ENCODE peak calls at places on chromosomes 7 and 10, in eight cellular contexts. One of them, this sample, is unnamed.

GRCh38 chr10:132407846-132408278 is 10.9 kb downstream of the PWWP2B start:
- DNase-seq in adrenal gland: peak
- DNase-seq in heart left ventricle: no peak
- DNase-seq in stomach: peak
- DNase-seq in GM12878: no peak
- DNase-seq in breast epithelium: peak
- DNase-seq in A549: no peak
- DNase-seq in transverse colon: peak
- DNase-seq in this sample: no peak

GRCh38 chr7:2510909-2511768 is 8.4 kb upstream of the LFNG start:
- DNase-seq in GM12878: no peak
- DNase-seq in transverse colon: peak
- DNase-seq in adrenal gland: no peak
- DNase-seq in heart left ventricle: no peak
- DNase-seq in breast epithelium: no peak
- DNase-seq in A549: no peak
- DNase-seq in stomach: peak
- DNase-seq in this sample: no peak

GRCh38 chr7:127390186-127390816 is 2.2 kb downstream of the ZNF800 start:
- DNase-seq in breast epithelium: no peak
- DNase-seq in heart left ventricle: no peak
- DNase-seq in transverse colon: no peak
- DNase-seq in adrenal gland: no peak
- DNase-seq in stomach: no peak
- DNase-seq in A549: no peak
- DNase-seq in GM12878: no peak
- DNase-seq in this sample: no peak

GRCh38 chr10:32104181-32104580 is 48.0 kb upstream of the KIF5B start:
- DNase-seq in stomach: no peak
- DNase-seq in adrenal gland: no peak
- DNase-seq in breast epithelium: no peak
- DNase-seq in heart left ventricle: no peak
- DNase-seq in GM12878: no peak
- DNase-seq in A549: no peak
- DNase-seq in transverse colon: no peak
- DNase-seq in this sample: no peak

GRCh38 chr10:34710391-34710751 is 104.7 kb downstream of the PARD3 start:
- DNase-seq in heart left ventricle: peak
- DNase-seq in A549: peak
- DNase-seq in GM12878: no peak
- DNase-seq in transverse colon: no peak
- DNase-seq in stomach: no peak
- DNase-seq in adrenal gland: no peak
- DNase-seq in breast epithelium: no peak
- DNase-seq in this sample: no peak

GRCh38 chr7:149719050-149719899 is 54.1 kb downstream of the ZNF467 start:
- DNase-seq in A549: peak
- DNase-seq in heart left ventricle: no peak
- DNase-seq in breast epithelium: no peak
- DNase-seq in GM12878: no peak
- DNase-seq in adrenal gland: peak
- DNase-seq in transverse colon: no peak
- DNase-seq in stomach: no peak
- DNase-seq in this sample: no peak

GRCh38 chr10:36880898-36881297 is 244.5 kb upstream of the ANKRD30A start:
- DNase-seq in heart left ventricle: no peak
- DNase-seq in breast epithelium: no peak
- DNase-seq in A549: peak
- DNase-seq in transverse colon: no peak
- DNase-seq in stomach: no peak
- DNase-seq in adrenal gland: no peak
- DNase-seq in GM12878: no peak
- DNase-seq in this sample: no peak

GRCh38 chr7:116672596-116673503 is 854 bp downstream of the MET start:
- DNase-seq in A549: peak
- DNase-seq in GM12878: no peak
- DNase-seq in breast epithelium: no peak
- DNase-seq in heart left ventricle: peak
- DNase-seq in transverse colon: peak
- DNase-seq in adrenal gland: no peak
- DNase-seq in stomach: peak
- DNase-seq in this sample: no peak

GRCh38 chr7:17663056-17663675 is 277.1 kb downstream of the SNX13 start:
- DNase-seq in adrenal gland: no peak
- DNase-seq in GM12878: no peak
- DNase-seq in heart left ventricle: no peak
- DNase-seq in transverse colon: no peak
- DNase-seq in A549: peak
- DNase-seq in breast epithelium: no peak
- DNase-seq in stomach: no peak
- DNase-seq in this sample: no peak

GRCh38 chr7:128066858-128067257 is 35.6 kb upstream of the LRRC4 start:
- DNase-seq in adrenal gland: no peak
- DNase-seq in A549: no peak
- DNase-seq in heart left ventricle: no peak
- DNase-seq in breast epithelium: no peak
- DNase-seq in stomach: no peak
- DNase-seq in transverse colon: no peak
- DNase-seq in GM12878: no peak
- DNase-seq in this sample: no peak

GRCh38 chr7:138243430-138243829 is 167.2 kb downstream of the AKR1D1 start:
- DNase-seq in stomach: peak
- DNase-seq in transverse colon: no peak
- DNase-seq in heart left ventricle: no peak
- DNase-seq in GM12878: no peak
- DNase-seq in A549: peak
- DNase-seq in breast epithelium: no peak
- DNase-seq in adrenal gland: no peak
- DNase-seq in this sample: no peak

GRCh38 chr10:19968745-19969144 is 152.5 kb downstream of the PLXDC2 start:
- DNase-seq in A549: no peak
- DNase-seq in breast epithelium: no peak
- DNase-seq in adrenal gland: no peak
- DNase-seq in GM12878: no peak
- DNase-seq in stomach: no peak
- DNase-seq in transverse colon: no peak
- DNase-seq in heart left ventricle: no peak
- DNase-seq in this sample: no peak

GRCh38 chr10:102085336-102085735 is 20.2 kb downstream of the HPS6 start:
- DNase-seq in heart left ventricle: no peak
- DNase-seq in adrenal gland: no peak
- DNase-seq in transverse colon: no peak
- DNase-seq in stomach: no peak
- DNase-seq in A549: no peak
- DNase-seq in breast epithelium: no peak
- DNase-seq in GM12878: no peak
- DNase-seq in this sample: no peak

GRCh38 chr7:11170863-11171568 is 197.3 kb downstream of the PHF14 start:
- DNase-seq in transverse colon: no peak
- DNase-seq in GM12878: no peak
- DNase-seq in A549: no peak
- DNase-seq in stomach: no peak
- DNase-seq in adrenal gland: no peak
- DNase-seq in breast epithelium: no peak
- DNase-seq in heart left ventricle: no peak
- DNase-seq in this sample: no peak

GRCh38 chr7:140924821-140925421 is at the start of gene BRAF:
- DNase-seq in A549: peak
- DNase-seq in GM12878: peak
- DNase-seq in breast epithelium: peak
- DNase-seq in heart left ventricle: peak
- DNase-seq in adrenal gland: peak
- DNase-seq in stomach: peak
- DNase-seq in transverse colon: peak
- DNase-seq in this sample: peak
- TF ChIP-seq POLR2A in A549: peak
- TF ChIP-seq POLR2A in GM12878: peak
- TF ChIP-seq POLR2A in breast epithelium: peak
- TF ChIP-seq POLR2A in heart left ventricle: peak
- TF ChIP-seq POLR2A in adrenal gland: no peak
- TF ChIP-seq POLR2A in stomach: no peak
- TF ChIP-seq POLR2A in transverse colon: peak
- TF ChIP-seq POLR2A in this sample: peak

DNA sequence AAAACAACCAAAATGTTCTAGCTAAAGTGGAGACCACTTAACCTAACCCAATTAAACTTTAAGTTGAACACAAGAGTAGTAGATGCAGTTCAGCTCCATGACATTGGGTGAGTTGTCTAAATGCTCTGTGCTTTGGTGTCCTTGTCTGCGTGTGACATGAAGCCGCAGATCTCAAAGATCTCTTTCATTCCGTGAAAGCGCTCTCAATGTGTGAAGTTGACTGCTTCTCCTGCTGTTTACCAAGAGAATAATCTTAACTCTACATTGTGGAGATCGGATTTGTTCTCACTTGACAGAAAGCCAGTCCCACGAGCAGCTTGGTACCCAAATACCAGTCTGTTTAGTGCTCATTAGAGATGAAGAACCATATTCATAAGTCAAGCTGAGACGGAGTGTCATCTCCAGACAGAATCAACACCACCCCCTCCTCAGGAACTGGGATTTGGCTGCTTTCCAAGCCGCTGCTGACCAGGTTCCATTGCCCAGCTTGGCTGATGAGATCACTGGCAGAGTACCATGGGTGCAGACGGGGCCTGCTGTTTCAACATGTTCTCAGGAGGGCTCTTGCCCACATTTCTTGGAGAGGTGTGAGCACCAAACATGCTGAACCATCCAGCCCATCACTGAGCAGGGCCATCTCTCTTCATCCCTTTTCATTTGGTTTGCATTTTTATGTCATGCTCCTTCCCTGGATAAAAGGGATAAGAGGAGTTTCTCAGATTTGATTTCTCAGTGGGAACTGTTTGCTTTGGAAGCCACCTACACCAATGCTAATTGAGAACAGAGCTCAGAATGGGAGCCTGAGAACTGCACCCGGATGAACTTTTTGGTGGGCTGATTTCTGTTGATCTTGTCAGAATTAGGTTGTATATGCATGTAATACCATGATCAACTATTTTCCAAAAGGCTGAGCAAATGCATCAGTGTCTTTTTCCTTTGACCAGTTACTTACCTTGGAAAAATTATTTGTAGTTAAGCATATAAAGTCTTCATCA is 95.8 kb upstream of the AGBL3 start:
- DNase-seq in transverse colon: no peak
- DNase-seq in stomach: no peak
- DNase-seq in A549: peak
- DNase-seq in heart left ventricle: peak
- DNase-seq in GM12878: no peak
- DNase-seq in adrenal gland: peak
- DNase-seq in breast epithelium: no peak
- DNase-seq in this sample: no peak
- H3K4me3 ChIP-seq in transverse colon: peak
- H3K4me3 ChIP-seq in stomach: peak
- H3K4me3 ChIP-seq in A549: no peak
- H3K4me3 ChIP-seq in heart left ventricle: peak
- H3K4me3 ChIP-seq in GM12878: no peak
- H3K4me3 ChIP-seq in adrenal gland: peak
- H3K4me3 ChIP-seq in breast epithelium: peak
- H3K4me3 ChIP-seq in this sample: peak

DNA sequence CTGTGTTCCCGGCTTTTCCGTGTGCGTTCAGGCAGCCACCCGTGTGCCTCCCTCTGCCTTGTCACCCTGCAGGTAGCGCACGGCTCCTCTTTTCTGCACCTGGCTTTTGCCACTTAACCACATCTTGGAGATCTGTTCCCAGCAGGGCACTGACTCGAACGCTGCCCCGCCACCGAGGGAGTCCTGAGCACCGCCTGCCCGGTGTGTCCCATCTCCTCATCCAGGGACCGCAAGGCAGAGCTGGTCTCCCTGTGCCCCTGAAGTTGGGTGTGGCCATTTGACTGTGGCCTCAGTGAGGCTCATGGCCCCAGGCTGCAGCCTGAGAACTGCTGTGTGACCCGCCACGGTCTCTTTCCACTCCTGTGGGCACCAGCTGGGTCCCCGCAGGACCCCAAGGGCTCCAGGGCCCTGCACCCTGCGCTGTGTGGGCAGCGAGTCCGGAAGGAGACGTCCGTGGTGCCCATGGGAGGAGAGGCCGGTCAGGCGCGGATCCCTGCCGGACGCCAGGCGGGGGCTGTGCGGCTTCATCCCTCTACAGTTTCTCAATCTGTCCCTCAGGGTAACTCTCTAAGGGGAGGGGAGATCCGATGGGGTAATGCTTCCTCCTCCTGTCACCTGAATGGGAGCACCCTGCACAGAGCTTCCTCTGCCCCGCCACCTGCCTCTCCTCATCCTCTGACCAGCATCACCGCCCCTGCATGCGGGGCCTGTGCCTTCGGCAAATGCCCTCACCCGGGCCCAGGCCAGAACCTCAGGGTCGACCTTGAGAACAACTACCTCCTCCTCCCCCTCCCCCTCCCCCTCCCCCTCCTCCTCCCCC is 1.8 kb upstream of the INTS1 start:
- DNase-seq in stomach: no peak
- DNase-seq in heart left ventricle: no peak
- DNase-seq in transverse colon: no peak
- DNase-seq in adrenal gland: no peak
- DNase-seq in A549: peak
- DNase-seq in breast epithelium: no peak
- DNase-seq in GM12878: no peak
- DNase-seq in this sample: no peak
- TF ChIP-seq POLR2A in stomach: no peak
- TF ChIP-seq POLR2A in heart left ventricle: no peak
- TF ChIP-seq POLR2A in transverse colon: no peak
- TF ChIP-seq POLR2A in adrenal gland: no peak
- TF ChIP-seq POLR2A in A549: no peak
- TF ChIP-seq POLR2A in breast epithelium: no peak
- TF ChIP-seq POLR2A in GM12878: no peak
- TF ChIP-seq POLR2A in this sample: no peak

GRCh38 chr7:47576909-47577255 is 5.0 kb downstream of the TNS3 start:
- DNase-seq in adrenal gland: no peak
- DNase-seq in A549: peak
- DNase-seq in transverse colon: peak
- DNase-seq in GM12878: no peak
- DNase-seq in heart left ventricle: no peak
- DNase-seq in stomach: peak
- DNase-seq in breast epithelium: no peak
- DNase-seq in this sample: no peak
- H3K4me3 ChIP-seq in adrenal gland: peak
- H3K4me3 ChIP-seq in A549: peak
- H3K4me3 ChIP-seq in transverse colon: no peak
- H3K4me3 ChIP-seq in GM12878: no peak
- H3K4me3 ChIP-seq in heart left ventricle: no peak
- H3K4me3 ChIP-seq in stomach: no peak
- H3K4me3 ChIP-seq in breast epithelium: no peak
- H3K4me3 ChIP-seq in this sample: no peak

This sample was measured in suprapubic skin.